ENCODE peak calls at places on chromosome 6, in four cellular contexts. R is IMR-90, Z is H1, U is mesenchymal stem cell. J is an unnamed sample.
A peak's percentile ranks its signal among the peaks of the same experiment; 100 is the strongest.

GRCh38 chr6:156396068-156396771 is 381.0 kb upstream of the ARID1B start:
- DNase-seq in R (no peak), Z (no peak), U (no peak), J (no peak)

GRCh38 chr6:14882394-14883073 is 363.3 kb upstream of the JARID2 start:
- DNase-seq in R (peak; percentile 46), Z (no peak), U (no peak), J (no peak)

GRCh38 chr6:116059713-116060571 is 749 bp downstream of the FRK start:
- DNase-seq in R (no peak), Z (no peak), U (no peak), J (no peak)

GRCh38 chr6:42038811-42039408 is 11.4 kb upstream of the TAF8 start:
- DNase-seq in R (peak; percentile 44), Z (no peak), U (peak; percentile 64), J (no peak)

GRCh38 chr6:107740496-107741190 is 83.5 kb downstream of the SCML4 start:
- DNase-seq in R (no peak), Z (no peak), U (no peak), J (no peak)

GRCh38 chr6:49522710-49523593 is 23.2 kb downstream of the GLYATL3 start:
- DNase-seq in R (no peak), Z (no peak), U (no peak), J (no peak)

GRCh38 chr6:17336425-17336824 is 55.3 kb downstream of the RBM24 start:
- DNase-seq in R (peak; percentile 96), Z (no peak), U (peak; percentile 59), J (no peak)

GRCh38 chr6:28922004-28922840 is 1.6 kb downstream of the TRIM27 start:
- DNase-seq in R (peak; percentile 57), Z (no peak), U (peak; percentile 51), J (peak; percentile 68)

GRCh38 chr6:15066433-15067337 is 179.2 kb upstream of the JARID2 start:
- DNase-seq in R (peak; percentile 90), Z (no peak), U (peak; percentile 93), J (no peak)

GRCh38 chr6:135686784-135687301 is 164.7 kb upstream of the PDE7B start:
- DNase-seq in R (peak; percentile 60), Z (no peak), U (peak; percentile 32), J (no peak)

GRCh38 chr6:1625926-1626413 is 16.3 kb downstream of the FOXC1 start:
- DNase-seq in R (no peak), Z (no peak), U (no peak), J (no peak)

GRCh38 chr6:106163446-106163965 is 77.4 kb downstream of the PRDM1 start:
- DNase-seq in R (peak; percentile 76), Z (no peak), U (peak; percentile 79), J (peak; percentile 57)

GRCh38 chr6:28218312-28219248 is 6.5 kb upstream of the ZSCAN9 start:
- DNase-seq in R (peak; percentile 61), Z (peak; percentile 72), U (peak; percentile 63), J (peak; percentile 64)

GRCh38 chr6:52538252-52538905 is 38.5 kb downstream of the TRAM2 start:
- DNase-seq in R (no peak), Z (no peak), U (no peak), J (no peak)

GRCh38 chr6:137949686-137950390 is 82.8 kb downstream of the TNFAIP3 start:
- DNase-seq in R (no peak), Z (no peak), U (no peak), J (no peak)

GRCh38 chr6:107132330-107132954 is 17.1 kb upstream of the BEND3 start:
- DNase-seq in R (no peak), Z (no peak), U (peak; percentile 33), J (no peak)

GRCh38 chr6:111468329-111469012 is 14.5 kb downstream of the REV3L start:
- DNase-seq in R (peak; percentile 56), Z (no peak), U (peak; percentile 53), J (no peak)

GRCh38 chr6:41600499-41601247 is 37.6 kb upstream of the MDFI start:
- DNase-seq in R (no peak), Z (no peak), U (no peak), J (no peak)

GRCh38 chr6:38867726-38868125 is 152.6 kb downstream of the DNAH8 start:
- DNase-seq in R (no peak), Z (no peak), U (no peak), J (no peak)

GRCh38 chr6:143677891-143678737 is at the start of gene PHACTR2:
- DNase-seq in R (peak; percentile 71), Z (peak; percentile 82), U (peak; percentile 77), J (peak; percentile 97)

GRCh38 chr6:157670466-157671186 is 152.4 kb upstream of the SNX9 start:
- DNase-seq in R (no peak), Z (no peak), U (no peak), J (peak; percentile 25)

GRCh38 chr6:12196326-12196936 is 93.7 kb upstream of the EDN1 start:
- DNase-seq in R (peak; percentile 83), Z (no peak), U (peak; percentile 22), J (peak; percentile 37)

GRCh38 chr6:134223761-134224445 is 94.0 kb downstream of the SGK1 start:
- DNase-seq in R (peak; percentile 55), Z (no peak), U (no peak), J (no peak)

GRCh38 chr6:143823463-143824006 is 19.6 kb upstream of the LTV1 start:
- DNase-seq in R (peak; percentile 33), Z (no peak), U (no peak), J (no peak)

GRCh38 chr6:139376604-139377218 is 2.3 kb upstream of the CITED2 start:
- DNase-seq in R (peak; percentile 41), Z (no peak), U (peak; percentile 55), J (peak; percentile 72)

GRCh38 chr6:44738652-44739141 is 351.2 kb downstream of the CDC5L start:
- DNase-seq in R (peak; percentile 16), Z (no peak), U (peak; percentile 59), J (peak; percentile 49)

GRCh38 chr6:162533009-162533400 is 194.6 kb downstream of the PRKN start:
- DNase-seq in R (no peak), Z (no peak), U (no peak), J (no peak)

GRCh38 chr6:113697642-113698410 is 159.3 kb upstream of the MARCKS start:
- DNase-seq in R (peak; percentile 98), Z (no peak), U (peak; percentile 92), J (no peak)

GRCh38 chr6:122623279-122623678 is 13.1 kb downstream of the PKIB start:
- DNase-seq in R (no peak), Z (no peak), U (peak; percentile 40), J (no peak)

DNA sequence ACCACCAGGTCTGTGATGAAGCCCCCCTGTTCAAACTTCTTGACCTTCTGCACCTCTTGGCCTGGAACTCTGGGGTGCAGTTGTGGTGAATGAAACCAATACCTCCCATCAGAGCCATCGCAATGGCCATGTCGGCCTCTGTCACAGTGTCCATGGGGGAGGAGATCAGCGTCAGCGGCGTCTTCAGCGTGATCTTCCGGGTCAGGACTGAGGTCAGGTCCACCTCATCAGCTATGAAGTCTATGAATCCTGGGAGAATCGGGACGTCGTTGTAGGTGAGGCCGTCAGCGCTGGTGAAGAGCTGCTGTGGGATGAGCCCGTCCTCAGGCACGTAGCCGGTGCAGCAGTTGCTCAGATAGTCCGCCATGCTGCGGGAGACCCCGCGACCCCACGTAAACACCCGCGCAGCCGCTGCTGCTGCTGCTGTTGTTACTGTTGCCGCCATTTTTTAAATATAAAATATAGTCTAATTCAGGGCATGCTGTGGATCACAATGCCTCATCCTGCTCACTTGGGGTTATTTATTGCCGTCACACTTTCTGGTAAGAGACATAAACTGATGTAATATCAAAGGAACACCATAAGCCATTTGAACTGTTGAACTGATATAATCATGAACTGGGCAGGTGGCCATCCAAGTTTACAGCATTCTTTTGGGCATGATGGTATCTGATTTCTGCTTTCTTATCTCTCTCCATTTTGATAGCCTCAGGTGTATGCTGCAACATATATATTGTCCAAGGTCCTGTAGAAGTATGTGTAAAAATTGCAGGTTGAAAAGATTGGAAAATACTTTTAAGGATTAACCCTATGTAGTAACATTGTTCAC is 18.7 kb upstream of the RNF144B start:
- DNase-seq in R (no peak), Z (no peak), U (no peak), J (no peak)
- H2BK120ac ChIP-seq in R (no peak overlapping the region), Z (no peak overlapping the region), U (no peak overlapping the region), J (no peak overlapping the region)

GRCh38 chr6:125792680-125793079 is 1.9 kb downstream of the NCOA7 start:
- DNase-seq in R (peak; percentile 55), Z (no peak), U (no peak), J (no peak)
- H3K4me3 ChIP-seq in R (no peak overlapping the region), Z (no peak overlapping the region), U (peak overlapping the region; percentile 97), J (no peak overlapping the region)

GRCh38 chr6:7165002-7165735 is 57.4 kb downstream of the RREB1 start:
- DNase-seq in R (peak; percentile 68), Z (no peak), U (peak; percentile 64), J (peak; percentile 73)
- H2BK120ac ChIP-seq in R (peak overlapping the region; percentile 39), Z (no peak overlapping the region), U (no peak overlapping the region), J (no peak overlapping the region)

GRCh38 chr6:128275681-128276080 is 244.7 kb downstream of the PTPRK start:
- DNase-seq in R (no peak), Z (no peak), U (no peak), J (no peak)
- H3K4me3 ChIP-seq in R (no peak overlapping the region), Z (no peak overlapping the region), U (no peak overlapping the region), J (no peak overlapping the region)

DNA sequence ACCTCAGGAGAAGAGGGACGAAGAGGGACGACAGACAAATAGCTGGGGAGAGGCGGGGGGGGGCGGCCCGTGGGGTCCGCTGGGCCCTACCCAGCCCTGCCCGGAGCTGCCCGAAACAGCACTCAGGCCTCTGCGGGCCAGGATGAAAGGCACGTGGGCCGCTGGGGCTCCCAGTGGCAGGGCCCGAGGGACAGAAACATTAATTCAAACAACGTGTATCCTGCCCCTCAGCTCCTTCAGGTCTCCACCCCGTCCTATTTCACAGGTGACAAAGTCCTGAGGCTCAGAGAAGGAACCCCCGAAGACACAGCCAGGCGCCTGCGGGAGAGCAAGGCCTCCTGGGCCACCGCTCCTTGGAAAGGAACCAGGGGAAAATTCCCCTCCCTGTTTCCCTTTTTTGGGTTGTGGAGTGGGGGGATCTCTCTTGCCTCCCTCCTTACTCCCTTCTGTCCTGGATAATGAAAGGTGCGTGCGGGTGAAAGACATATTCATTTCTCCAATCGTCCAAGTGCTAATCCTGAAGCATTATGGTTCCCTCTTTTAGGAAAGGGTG is 93.3 kb downstream of the RNASET2 start:
- DNase-seq in R (no peak), Z (no peak), U (no peak), J (no peak)
- H2BK120ac ChIP-seq in R (no peak overlapping the region), Z (no peak overlapping the region), U (no peak overlapping the region), J (no peak overlapping the region)

GRCh38 chr6:150123645-150124044 is 19.2 kb upstream of the PPP1R14C start:
- DNase-seq in R (no peak), Z (no peak), U (no peak), J (no peak)

GRCh38 chr6:150128425-150128824 is 14.4 kb upstream of the PPP1R14C start:
- DNase-seq in R (no peak), Z (no peak), U (no peak), J (no peak)

GRCh38 chr6:150119256-150119655 is 23.6 kb upstream of the PPP1R14C start:
- DNase-seq in R (no peak), Z (no peak), U (no peak), J (no peak)

GRCh38 chr6:150126641-150127291 is 16.1 kb upstream of the PPP1R14C start:
- DNase-seq in R (no peak), Z (no peak), U (no peak), J (no peak)

DNA sequence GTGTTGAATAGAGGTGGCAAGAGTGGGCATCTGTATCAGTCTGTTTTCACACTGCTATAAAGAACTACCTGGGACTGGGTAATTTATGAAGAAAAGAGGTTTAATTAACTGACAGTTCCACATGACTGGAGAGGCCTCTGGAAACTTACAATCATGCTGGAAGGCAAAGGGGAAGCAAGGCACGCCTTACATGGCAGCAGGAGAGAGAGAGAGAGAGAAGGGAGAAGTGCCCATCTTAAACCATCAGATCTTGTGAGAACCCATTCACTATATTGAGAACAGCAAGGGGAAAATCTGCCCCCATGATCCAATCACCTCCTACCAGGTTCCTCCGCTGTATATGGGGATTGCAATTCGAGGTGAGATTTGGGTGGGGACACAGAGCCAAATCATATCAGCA is 18.6 kb upstream of the PPP1R14C start:
- DNase-seq in R (no peak), Z (no peak), U (no peak), J (no peak)
- H3K4me3 ChIP-seq in R (no peak overlapping the region), Z (no peak overlapping the region), U (no peak overlapping the region), J (no peak overlapping the region)